ENCODE peak calls at places on chromosomes 7 and 10, in five cellular contexts. F is stimulated activated CD4-positive, alpha-beta T cell treated with anti-CD3 and anti-CD28 coated beads, Interleukin-2, amount 100 ng/mL, for 48 hours; P is dermis microvascular lymphatic vessel endothelial cell; O is LoVo; Y is stimulated activated CD8-positive, alpha-beta memory T cell treated with anti-CD3 and anti-CD28 coated beads, Interleukin-12 subunit alpha, Interleukin-12 subunit beta, amount 100 ng/mL, for 4 hours. M is an unnamed sample.
A peak's percentile ranks its signal among the peaks of the same experiment; 100 is the strongest.

GRCh38 chr7:88361357-88361756 is 54.7 kb upstream of the STEAP4 start:
- DNase-seq in F (no peak), P (no peak), Y (no peak), O (no peak), M (no peak)

GRCh38 chr10:62690703-62691102 is 113.8 kb upstream of the ADO start:
- DNase-seq in P (no peak), O (no peak), Y (no peak), F (no peak), M (no peak)

GRCh38 chr10:34526758-34527730 is 288.1 kb downstream of the PARD3 start:
- DNase-seq in P (no peak), F (no peak), O (peak; percentile 29), Y (no peak), M (peak; percentile 76)

GRCh38 chr10:61901829-61902447 is 439 bp downstream of the ARID5B start:
- DNase-seq in F (no peak), Y (no peak), O (no peak), P (no peak), M (peak; percentile 44)

GRCh38 chr10:69733791-69734261 is 67.9 kb upstream of the COL13A1 start:
- DNase-seq in O (no peak), Y (no peak), P (no peak), F (no peak), M (no peak)

GRCh38 chr10:87093461-87094372 is 926 bp downstream of the GLUD1 start:
- DNase-seq in Y (peak; percentile 50), O (peak; percentile 29), F (peak; percentile 65), P (no peak), M (peak; percentile 31)

GRCh38 chr10:67788028-67788886 is 49.7 kb downstream of the DNAJC12 start:
- DNase-seq in O (peak; percentile 58), Y (peak; percentile 30), P (no peak), F (peak; percentile 79), M (no peak)

GRCh38 chr7:16450366-16450765 is 15.2 kb downstream of the SOSTDC1 start:
- DNase-seq in F (no peak), O (no peak), P (no peak), Y (no peak), M (no peak)

GRCh38 chr10:110354322-110354766 is 49.6 kb upstream of the SMNDC1 start:
- DNase-seq in O (peak; percentile 62), F (peak; percentile 90), Y (peak; percentile 41), P (peak; percentile 63), M (peak; percentile 61)

GRCh38 chr10:101046332-101047238 is 15.2 kb upstream of the KAZALD1 start:
- DNase-seq in O (no peak), F (no peak), P (no peak), Y (no peak), M (no peak)

GRCh38 chr7:1457949-1458675 is 1.2 kb downstream of the MICALL2 start:
- DNase-seq in Y (no peak), P (no peak), O (no peak), F (no peak), M (peak; percentile 37)

GRCh38 chr7:99000904-99001442 is 122.6 kb downstream of the TRRAP start:
- DNase-seq in O (no peak), Y (no peak), F (no peak), P (no peak), M (no peak)

GRCh38 chr10:97766996-97767924 is 4.5 kb downstream of the SFRP5 start:
- DNase-seq in Y (no peak), P (no peak), F (no peak), O (no peak), M (no peak)

GRCh38 chr10:19638173-19638872 is 177.9 kb upstream of the PLXDC2 start:
- DNase-seq in O (peak; percentile 37), P (no peak), Y (no peak), F (no peak), M (no peak)

M was measured in PC-9.